ENCODE peak calls at places on chromosomes 3 and 15, in seven cellular contexts. B, T, K, V, H, W and O are unnamed samples.

GRCh38 chr3:71371282-71371681 is 212.2 kb downstream of the FOXP1 start:
- DNase-seq in B (no peak), T (no peak), K (no peak), V (no peak), H (no peak), W (no peak), O (no peak)

GRCh38 chr3:64161481-64161952 is 63.7 kb downstream of the PRICKLE2 start:
- DNase-seq in B (no peak), T (peak), K (no peak), V (no peak), H (no peak), W (no peak), O (no peak)

GRCh38 chr3:62873672-62874397 is 1.4 kb downstream of the CADPS start:
- DNase-seq in B (peak), T (peak), K (no peak), V (peak), H (peak), W (peak), O (no peak)

GRCh38 chr15:62164500-62165028 is 521 bp downstream of the C2CD4B start:
- DNase-seq in B (no peak), T (no peak), K (no peak), V (no peak), H (no peak), W (peak), O (no peak)

GRCh38 chr3:51295625-51296024 is 89.5 kb upstream of the MANF start:
- DNase-seq in B (no peak), T (no peak), K (no peak), V (no peak), H (no peak), W (no peak), O (no peak)

GRCh38 chr15:84823580-84823878 is 6.4 kb downstream of the ALPK3 start:
- DNase-seq in B (no peak), T (no peak), K (no peak), V (no peak), H (no peak), W (no peak), O (no peak)

GRCh38 chr3:136336329-136337100 is 86.4 kb downstream of the PCCB start:
- DNase-seq in B (no peak), T (no peak), K (no peak), V (no peak), H (no peak), W (no peak), O (peak)

GRCh38 chr15:45118131-45118588 is 4.0 kb downstream of the DUOXA2 start:
- DNase-seq in B (peak), T (peak), K (peak), V (peak), H (peak), W (peak), O (peak)

GRCh38 chr3:85567074-85567676 is 608.4 kb downstream of the CADM2 start:
- DNase-seq in B (peak), T (no peak), K (no peak), V (no peak), H (peak), W (no peak), O (peak)

GRCh38 chr3:159872374-159873109 is 116.1 kb upstream of the IL12A start:
- DNase-seq in B (no peak), T (no peak), K (peak), V (no peak), H (peak), W (no peak), O (peak)

GRCh38 chr3:42270561-42270960 is 4.6 kb upstream of the CCK start:
- DNase-seq in B (no peak), T (no peak), K (no peak), V (no peak), H (no peak), W (no peak), O (no peak)

GRCh38 chr3:142460689-142461088 is 12.9 kb upstream of the XRN1 start:
- DNase-seq in B (no peak), T (no peak), K (no peak), V (no peak), H (no peak), W (no peak), O (no peak)

GRCh38 chr3:114624047-114624445 is 330.2 kb downstream of the TIGIT start:
- DNase-seq in B (peak), T (no peak), K (no peak), V (peak), H (no peak), W (no peak), O (peak)
- H3K4me3 ChIP-seq in B (peak), T (peak), K (peak), V (peak), H (no peak), W (no peak), O (peak)

DNA sequence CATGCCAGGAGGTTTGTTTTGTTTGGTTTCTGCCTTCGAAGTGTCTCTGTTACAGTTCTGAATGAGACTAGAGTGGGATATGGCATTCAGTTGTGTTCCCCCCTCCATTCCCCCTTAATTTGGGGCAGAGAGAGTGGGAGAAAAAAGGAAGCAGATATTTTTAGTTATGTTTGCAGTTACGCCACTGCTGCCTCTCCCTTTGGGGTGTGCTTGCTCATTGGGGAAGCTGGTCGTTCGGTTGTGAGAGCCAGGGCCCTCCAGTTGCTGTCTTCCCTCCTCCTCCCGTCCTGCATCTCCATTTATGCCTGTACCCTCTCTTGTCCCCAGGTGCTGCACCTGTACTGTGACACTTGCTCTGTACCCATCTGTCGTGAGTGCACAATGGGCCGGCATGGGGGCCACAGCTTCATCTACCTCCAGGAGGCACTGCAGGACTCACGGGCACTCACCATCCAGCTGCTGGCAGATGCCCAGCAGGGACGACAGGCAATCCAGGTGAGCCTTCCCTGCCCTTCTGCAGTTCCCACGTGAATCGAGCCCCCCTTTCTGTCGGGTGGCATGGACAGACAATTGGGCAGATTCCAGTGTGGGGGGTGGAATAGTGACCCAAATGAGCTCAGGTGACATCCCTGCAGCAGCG is 55.8 kb downstream of the TRIM71 start:
- DNase-seq in B (no peak), T (no peak), K (no peak), V (peak), H (peak), W (no peak), O (no peak)
- TF ChIP-seq CTCF in B (no peak), T (no peak), K (no peak), V (no peak), H (peak), W (no peak), O (no peak)

GRCh38 chr15:89087066-89087829 is 1.0 kb upstream of the ABHD2 start:
- DNase-seq in B (no peak), T (no peak), K (no peak), V (no peak), H (no peak), W (no peak), O (no peak)
- H3K4me3 ChIP-seq in B (peak), T (peak), K (peak), V (peak), H (peak), W (no peak), O (peak)

GRCh38 chr15:69499521-69500201 is 47.0 kb downstream of the RPLP1 start:
- DNase-seq in B (no peak), T (no peak), K (no peak), V (no peak), H (no peak), W (no peak), O (no peak)

GRCh38 chr15:69500339-69500738 is 47.7 kb downstream of the RPLP1 start:
- DNase-seq in B (no peak), T (no peak), K (no peak), V (no peak), H (no peak), W (no peak), O (no peak)

GRCh38 chr15:69504352-69505040 is 51.9 kb downstream of the RPLP1 start:
- DNase-seq in B (no peak), T (no peak), K (no peak), V (no peak), H (no peak), W (no peak), O (no peak)

GRCh38 chr15:69501456-69501855 is 48.8 kb downstream of the RPLP1 start:
- DNase-seq in B (no peak), T (no peak), K (no peak), V (no peak), H (no peak), W (no peak), O (no peak)

GRCh38 chr15:69502470-69503045 is 49.9 kb downstream of the RPLP1 start:
- DNase-seq in B (no peak), T (no peak), K (no peak), V (no peak), H (no peak), W (no peak), O (no peak)
- TF ChIP-seq CTCF in B (no peak), T (no peak), K (no peak), V (no peak), H (peak), W (no peak), O (no peak)

DNA sequence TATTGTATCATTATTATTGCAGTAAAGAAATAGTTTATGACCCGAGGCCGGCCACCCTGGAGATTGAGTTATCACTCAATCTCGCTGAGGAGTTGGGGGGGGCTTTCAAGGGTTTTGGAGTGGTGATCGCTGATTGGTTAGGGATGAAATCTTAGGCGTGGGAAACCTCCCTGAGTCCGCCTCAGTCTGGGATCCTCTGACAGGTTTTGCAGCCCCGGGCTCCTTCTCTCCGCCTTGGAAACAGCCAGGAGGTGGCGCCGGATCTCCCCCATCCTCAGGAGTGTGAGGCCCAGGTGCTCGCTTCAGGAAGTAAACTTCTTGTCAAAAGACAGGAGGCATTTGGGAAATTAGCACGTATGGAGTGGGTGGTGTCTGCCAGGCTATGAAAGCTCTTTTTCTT is 41.1 kb upstream of the SEC61A1 start:
- DNase-seq in B (no peak), T (peak), K (no peak), V (no peak), H (peak), W (peak), O (no peak)
- H3K4me3 ChIP-seq in B (no peak), T (no peak), K (no peak), V (no peak), H (no peak), W (no peak), O (no peak)

GRCh38 chr3:5431142-5431541 is 243.6 kb downstream of the EDEM1 start:
- DNase-seq in B (no peak), T (no peak), K (no peak), V (no peak), H (no peak), W (no peak), O (no peak)
- TF ChIP-seq CTCF in B (no peak), T (no peak), K (no peak), V (no peak), H (no peak), W (no peak), O (no peak)